ENCODE peak calls at places on chromosomes 2 and 18, in five cellular contexts. One of them, this sample, is unnamed.

GRCh38 chr18:46756559-46757201 is at the start of gene ST8SIA5:
- DNase-seq in activated CD8-positive, alpha-beta T cell treated with anti-CD3 and anti-CD28 coated beads for 36 hours: no peak
- DNase-seq in colonic mucosa: no peak
- DNase-seq in ascending aorta: no peak
- DNase-seq in A549: no peak
- DNase-seq in this sample: no peak

GRCh38 chr2:35973737-35974132 is 381.8 kb upstream of the CRIM1 start:
- DNase-seq in activated CD8-positive, alpha-beta T cell treated with anti-CD3 and anti-CD28 coated beads for 36 hours: no peak
- DNase-seq in colonic mucosa: no peak
- DNase-seq in ascending aorta: no peak
- DNase-seq in A549: no peak
- DNase-seq in this sample: no peak

GRCh38 chr2:123953848-123954247 is 71.2 kb upstream of the CNTNAP5 start:
- DNase-seq in activated CD8-positive, alpha-beta T cell treated with anti-CD3 and anti-CD28 coated beads for 36 hours: no peak
- DNase-seq in colonic mucosa: no peak
- DNase-seq in ascending aorta: no peak
- DNase-seq in A549: no peak
- DNase-seq in this sample: no peak

GRCh38 chr2:39379643-39380524 is 57.2 kb downstream of the MAP4K3 start:
- DNase-seq in activated CD8-positive, alpha-beta T cell treated with anti-CD3 and anti-CD28 coated beads for 36 hours: no peak
- DNase-seq in colonic mucosa: no peak
- DNase-seq in ascending aorta: no peak
- DNase-seq in A549: peak; percentile 71
- DNase-seq in this sample: no peak

GRCh38 chr2:3039188-3040065 is 338.2 kb downstream of the EIPR1 start:
- DNase-seq in activated CD8-positive, alpha-beta T cell treated with anti-CD3 and anti-CD28 coated beads for 36 hours: no peak
- DNase-seq in colonic mucosa: no peak
- DNase-seq in ascending aorta: no peak
- DNase-seq in A549: no peak
- DNase-seq in this sample: no peak

GRCh38 chr2:28074127-28074526 is 183.6 kb downstream of the BABAM2 start:
- DNase-seq in activated CD8-positive, alpha-beta T cell treated with anti-CD3 and anti-CD28 coated beads for 36 hours: no peak
- DNase-seq in colonic mucosa: no peak
- DNase-seq in ascending aorta: no peak
- DNase-seq in A549: no peak
- DNase-seq in this sample: no peak

GRCh38 chr2:119996148-119996547 is 16.7 kb upstream of the EPB41L5 start:
- DNase-seq in activated CD8-positive, alpha-beta T cell treated with anti-CD3 and anti-CD28 coated beads for 36 hours: no peak
- DNase-seq in colonic mucosa: no peak
- DNase-seq in ascending aorta: no peak
- DNase-seq in A549: no peak
- DNase-seq in this sample: no peak

GRCh38 chr2:201909961-201910361 is 103.6 kb downstream of the CDK15 start:
- DNase-seq in activated CD8-positive, alpha-beta T cell treated with anti-CD3 and anti-CD28 coated beads for 36 hours: peak; percentile 23
- DNase-seq in colonic mucosa: no peak
- DNase-seq in ascending aorta: no peak
- DNase-seq in A549: no peak
- DNase-seq in this sample: no peak

GRCh38 chr2:19349911-19350677 is 8.3 kb downstream of the OSR1 start:
- DNase-seq in activated CD8-positive, alpha-beta T cell treated with anti-CD3 and anti-CD28 coated beads for 36 hours: peak; percentile 70
- DNase-seq in colonic mucosa: peak; percentile 68
- DNase-seq in ascending aorta: no peak
- DNase-seq in A549: peak; percentile 58
- DNase-seq in this sample: no peak

GRCh38 chr2:217746741-217747287 is 256.0 kb downstream of the TNS1 start:
- DNase-seq in activated CD8-positive, alpha-beta T cell treated with anti-CD3 and anti-CD28 coated beads for 36 hours: no peak
- DNase-seq in colonic mucosa: no peak
- DNase-seq in ascending aorta: no peak
- DNase-seq in A549: no peak
- DNase-seq in this sample: no peak

GRCh38 chr2:238513346-238513745 is 86.6 kb downstream of the ASB1 start:
- DNase-seq in activated CD8-positive, alpha-beta T cell treated with anti-CD3 and anti-CD28 coated beads for 36 hours: peak; percentile 75
- DNase-seq in colonic mucosa: peak; percentile 30
- DNase-seq in ascending aorta: no peak
- DNase-seq in A549: peak; percentile 64
- DNase-seq in this sample: no peak

GRCh38 chr18:58578835-58579560 is 49.9 kb downstream of the ALPK2 start:
- DNase-seq in activated CD8-positive, alpha-beta T cell treated with anti-CD3 and anti-CD28 coated beads for 36 hours: peak; percentile 34
- DNase-seq in colonic mucosa: no peak
- DNase-seq in ascending aorta: no peak
- DNase-seq in A549: peak; percentile 77
- DNase-seq in this sample: no peak

GRCh38 chr2:219527076-219527394 is 12.8 kb downstream of the ASIC4 start:
- DNase-seq in activated CD8-positive, alpha-beta T cell treated with anti-CD3 and anti-CD28 coated beads for 36 hours: no peak
- DNase-seq in colonic mucosa: no peak
- DNase-seq in ascending aorta: no peak
- DNase-seq in A549: no peak
- DNase-seq in this sample: no peak

GRCh38 chr2:100274566-100275199 is 47.6 kb downstream of the LONRF2 start:
- DNase-seq in activated CD8-positive, alpha-beta T cell treated with anti-CD3 and anti-CD28 coated beads for 36 hours: no peak
- DNase-seq in colonic mucosa: no peak
- DNase-seq in ascending aorta: no peak
- DNase-seq in A549: no peak
- DNase-seq in this sample: no peak

GRCh38 chr18:25594351-25594750 is 242.4 kb upstream of the ZNF521 start:
- DNase-seq in activated CD8-positive, alpha-beta T cell treated with anti-CD3 and anti-CD28 coated beads for 36 hours: no peak
- DNase-seq in colonic mucosa: no peak
- DNase-seq in ascending aorta: no peak
- DNase-seq in A549: no peak
- DNase-seq in this sample: no peak

GRCh38 chr2:9644603-9645002 is 13.8 kb upstream of the YWHAQ start:
- DNase-seq in activated CD8-positive, alpha-beta T cell treated with anti-CD3 and anti-CD28 coated beads for 36 hours: no peak
- DNase-seq in colonic mucosa: no peak
- DNase-seq in ascending aorta: no peak
- DNase-seq in A549: no peak
- DNase-seq in this sample: no peak

GRCh38 chr2:129723277-129724020 is 256.0 kb upstream of the RAB6C start:
- DNase-seq in activated CD8-positive, alpha-beta T cell treated with anti-CD3 and anti-CD28 coated beads for 36 hours: no peak
- DNase-seq in colonic mucosa: no peak
- DNase-seq in ascending aorta: no peak
- DNase-seq in A549: no peak
- DNase-seq in this sample: no peak

GRCh38 chr2:226683926-226684562 is 115.6 kb downstream of the IRS1 start:
- DNase-seq in activated CD8-positive, alpha-beta T cell treated with anti-CD3 and anti-CD28 coated beads for 36 hours: no peak
- DNase-seq in colonic mucosa: no peak
- DNase-seq in ascending aorta: no peak
- DNase-seq in A549: no peak
- DNase-seq in this sample: no peak

GRCh38 chr2:157421964-157422363 is 21.9 kb downstream of the CYTIP start:
- DNase-seq in activated CD8-positive, alpha-beta T cell treated with anti-CD3 and anti-CD28 coated beads for 36 hours: no peak
- DNase-seq in colonic mucosa: no peak
- DNase-seq in ascending aorta: no peak
- DNase-seq in A549: no peak
- DNase-seq in this sample: no peak

GRCh38 chr18:37553633-37554398 is 11.8 kb downstream of the CELF4 start:
- DNase-seq in activated CD8-positive, alpha-beta T cell treated with anti-CD3 and anti-CD28 coated beads for 36 hours: no peak
- DNase-seq in colonic mucosa: no peak
- DNase-seq in ascending aorta: no peak
- DNase-seq in A549: no peak
- DNase-seq in this sample: no peak
- TF ChIP-seq CTCF in activated CD8-positive, alpha-beta T cell treated with anti-CD3 and anti-CD28 coated beads for 36 hours: no peak
- TF ChIP-seq CTCF in colonic mucosa: no peak
- TF ChIP-seq CTCF in ascending aorta: no peak
- TF ChIP-seq CTCF in A549: no peak
- TF ChIP-seq CTCF in this sample: no peak

DNA sequence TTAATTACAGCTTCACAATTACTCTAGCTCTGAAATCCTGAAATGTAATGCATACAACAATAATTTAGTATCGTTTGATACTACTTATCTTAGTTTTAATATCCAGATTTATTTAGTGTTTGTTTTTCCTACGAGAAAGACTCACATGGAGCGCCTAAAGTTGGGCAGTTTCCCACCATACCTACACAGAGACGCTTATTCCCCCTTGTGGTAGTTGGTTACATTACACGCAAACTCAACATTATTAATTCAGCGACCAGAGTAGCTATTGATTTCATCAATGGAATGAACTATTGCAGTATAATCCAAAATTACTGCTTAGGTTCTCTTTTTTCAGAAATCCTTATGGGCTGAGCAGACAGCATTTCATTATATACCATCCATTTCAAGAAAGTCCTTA is 164.0 kb upstream of the REG3G start:
- DNase-seq in activated CD8-positive, alpha-beta T cell treated with anti-CD3 and anti-CD28 coated beads for 36 hours: no peak
- DNase-seq in colonic mucosa: no peak
- DNase-seq in ascending aorta: no peak
- DNase-seq in A549: peak; percentile 29
- DNase-seq in this sample: no peak
- TF ChIP-seq CTCF in activated CD8-positive, alpha-beta T cell treated with anti-CD3 and anti-CD28 coated beads for 36 hours: peak; percentile 38
- TF ChIP-seq CTCF in colonic mucosa: no peak
- TF ChIP-seq CTCF in ascending aorta: no peak
- TF ChIP-seq CTCF in A549: peak; percentile 13
- TF ChIP-seq CTCF in this sample: peak; percentile 44

GRCh38 chr2:73926493-73927327 is at the start of gene DGUOK:
- DNase-seq in activated CD8-positive, alpha-beta T cell treated with anti-CD3 and anti-CD28 coated beads for 36 hours: peak; percentile 99
- DNase-seq in colonic mucosa: peak; percentile 99
- DNase-seq in ascending aorta: peak; percentile 96
- DNase-seq in A549: peak; percentile 100
- DNase-seq in this sample: peak; percentile 99
- TF ChIP-seq CTCF in activated CD8-positive, alpha-beta T cell treated with anti-CD3 and anti-CD28 coated beads for 36 hours: no peak
- TF ChIP-seq CTCF in colonic mucosa: no peak
- TF ChIP-seq CTCF in ascending aorta: no peak
- TF ChIP-seq CTCF in A549: no peak
- TF ChIP-seq CTCF in this sample: no peak

DNA sequence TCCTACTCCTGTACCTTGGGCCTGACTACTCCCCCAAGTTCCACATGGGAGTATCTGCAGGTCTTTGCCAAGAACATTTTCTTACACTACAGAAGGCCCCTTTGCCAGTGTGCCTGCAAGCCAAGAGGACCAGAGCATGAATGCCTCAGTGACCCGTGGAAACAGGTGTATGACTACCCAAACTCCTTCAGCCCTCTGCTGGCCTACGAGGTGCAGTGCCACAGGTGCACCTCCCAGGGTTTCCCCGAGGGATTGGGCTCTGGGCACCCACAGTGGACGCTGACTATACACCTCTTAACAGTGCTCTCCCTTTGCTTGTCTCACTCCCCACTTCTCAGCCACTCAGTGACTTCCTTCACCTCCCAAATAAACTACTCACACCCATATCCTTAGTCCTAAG is 91.4 kb downstream of the COL6A3 start:
- DNase-seq in activated CD8-positive, alpha-beta T cell treated with anti-CD3 and anti-CD28 coated beads for 36 hours: peak; percentile 39
- DNase-seq in colonic mucosa: no peak
- DNase-seq in ascending aorta: no peak
- DNase-seq in A549: peak; percentile 24
- DNase-seq in this sample: no peak
- TF ChIP-seq CTCF in activated CD8-positive, alpha-beta T cell treated with anti-CD3 and anti-CD28 coated beads for 36 hours: peak; percentile 36
- TF ChIP-seq CTCF in colonic mucosa: peak; percentile 38
- TF ChIP-seq CTCF in ascending aorta: no peak
- TF ChIP-seq CTCF in A549: peak; percentile 36
- TF ChIP-seq CTCF in this sample: peak; percentile 37

DNA sequence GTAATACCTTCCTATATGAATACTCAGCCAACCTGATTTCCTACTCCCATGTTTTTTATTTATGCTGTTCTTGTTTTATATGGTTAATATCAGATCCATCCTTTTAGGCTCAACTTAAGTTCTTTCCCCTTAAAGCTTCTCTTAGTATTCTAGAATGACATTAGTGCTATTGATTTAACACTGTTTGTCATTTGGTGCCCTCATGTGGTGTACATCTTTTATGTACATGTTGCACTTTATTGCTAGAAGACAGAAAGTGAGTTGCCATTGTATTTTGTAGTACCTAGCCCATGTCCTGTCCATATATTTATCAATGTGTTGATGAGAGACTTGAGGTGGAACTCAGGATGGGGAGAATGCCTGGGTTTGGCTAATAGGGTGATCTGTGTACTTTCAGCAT is 2.5 kb downstream of the HTRA2 start:
- DNase-seq in activated CD8-positive, alpha-beta T cell treated with anti-CD3 and anti-CD28 coated beads for 36 hours: no peak
- DNase-seq in colonic mucosa: no peak
- DNase-seq in ascending aorta: no peak
- DNase-seq in A549: peak; percentile 75
- DNase-seq in this sample: no peak
- TF ChIP-seq CTCF in activated CD8-positive, alpha-beta T cell treated with anti-CD3 and anti-CD28 coated beads for 36 hours: no peak
- TF ChIP-seq CTCF in colonic mucosa: peak; percentile 22
- TF ChIP-seq CTCF in ascending aorta: no peak
- TF ChIP-seq CTCF in A549: peak; percentile 70
- TF ChIP-seq CTCF in this sample: peak; percentile 28

GRCh38 chr2:20617081-20617575 is 33.8 kb downstream of the HS1BP3 start:
- DNase-seq in activated CD8-positive, alpha-beta T cell treated with anti-CD3 and anti-CD28 coated beads for 36 hours: no peak
- DNase-seq in colonic mucosa: peak; percentile 57
- DNase-seq in ascending aorta: peak; percentile 27
- DNase-seq in A549: no peak
- DNase-seq in this sample: no peak

GRCh38 chr2:20618468-20618885 is 32.4 kb downstream of the HS1BP3 start:
- DNase-seq in activated CD8-positive, alpha-beta T cell treated with anti-CD3 and anti-CD28 coated beads for 36 hours: no peak
- DNase-seq in colonic mucosa: no peak
- DNase-seq in ascending aorta: peak; percentile 65
- DNase-seq in A549: no peak
- DNase-seq in this sample: no peak

GRCh38 chr2:20618886-20619521 is 31.9 kb downstream of the HS1BP3 start:
- DNase-seq in activated CD8-positive, alpha-beta T cell treated with anti-CD3 and anti-CD28 coated beads for 36 hours: no peak
- DNase-seq in colonic mucosa: no peak
- DNase-seq in ascending aorta: peak; percentile 6
- DNase-seq in A549: no peak
- DNase-seq in this sample: no peak

GRCh38 chr2:20616341-20616871 is 34.5 kb downstream of the HS1BP3 start:
- DNase-seq in activated CD8-positive, alpha-beta T cell treated with anti-CD3 and anti-CD28 coated beads for 36 hours: no peak
- DNase-seq in colonic mucosa: no peak
- DNase-seq in ascending aorta: peak; percentile 7
- DNase-seq in A549: no peak
- DNase-seq in this sample: no peak

GRCh38 chr2:20617892-20618467 is 32.9 kb downstream of the HS1BP3 start:
- DNase-seq in activated CD8-positive, alpha-beta T cell treated with anti-CD3 and anti-CD28 coated beads for 36 hours: no peak
- DNase-seq in colonic mucosa: peak; percentile 87
- DNase-seq in ascending aorta: peak; percentile 94
- DNase-seq in A549: peak; percentile 95
- DNase-seq in this sample: peak; percentile 95
- TF ChIP-seq CTCF in activated CD8-positive, alpha-beta T cell treated with anti-CD3 and anti-CD28 coated beads for 36 hours: no peak
- TF ChIP-seq CTCF in colonic mucosa: peak; percentile 37
- TF ChIP-seq CTCF in ascending aorta: peak; percentile 76
- TF ChIP-seq CTCF in A549: no peak
- TF ChIP-seq CTCF in this sample: peak; percentile 42

GRCh38 chr2:127032601-127033000 is 74.4 kb downstream of the BIN1 start:
- DNase-seq in activated CD8-positive, alpha-beta T cell treated with anti-CD3 and anti-CD28 coated beads for 36 hours: no peak
- DNase-seq in colonic mucosa: no peak
- DNase-seq in ascending aorta: no peak
- DNase-seq in A549: no peak
- DNase-seq in this sample: no peak

GRCh38 chr2:127037456-127037855 is 69.5 kb downstream of the BIN1 start:
- DNase-seq in activated CD8-positive, alpha-beta T cell treated with anti-CD3 and anti-CD28 coated beads for 36 hours: no peak
- DNase-seq in colonic mucosa: no peak
- DNase-seq in ascending aorta: no peak
- DNase-seq in A549: no peak
- DNase-seq in this sample: no peak

GRCh38 chr2:127034056-127034455 is 72.9 kb downstream of the BIN1 start:
- DNase-seq in activated CD8-positive, alpha-beta T cell treated with anti-CD3 and anti-CD28 coated beads for 36 hours: no peak
- DNase-seq in colonic mucosa: no peak
- DNase-seq in ascending aorta: no peak
- DNase-seq in A549: no peak
- DNase-seq in this sample: no peak

GRCh38 chr2:127039387-127040031 is 67.4 kb downstream of the BIN1 start:
- DNase-seq in activated CD8-positive, alpha-beta T cell treated with anti-CD3 and anti-CD28 coated beads for 36 hours: peak; percentile 30
- DNase-seq in colonic mucosa: no peak
- DNase-seq in ascending aorta: no peak
- DNase-seq in A549: no peak
- DNase-seq in this sample: no peak

GRCh38 chr2:127035212-127035611 is 71.7 kb downstream of the BIN1 start:
- DNase-seq in activated CD8-positive, alpha-beta T cell treated with anti-CD3 and anti-CD28 coated beads for 36 hours: no peak
- DNase-seq in colonic mucosa: no peak
- DNase-seq in ascending aorta: no peak
- DNase-seq in A549: no peak
- DNase-seq in this sample: no peak
- TF ChIP-seq CTCF in activated CD8-positive, alpha-beta T cell treated with anti-CD3 and anti-CD28 coated beads for 36 hours: no peak
- TF ChIP-seq CTCF in colonic mucosa: no peak
- TF ChIP-seq CTCF in ascending aorta: no peak
- TF ChIP-seq CTCF in A549: no peak
- TF ChIP-seq CTCF in this sample: no peak

GRCh38 chr2:43105586-43106562 is 120.5 kb downstream of the ZFP36L2 start:
- DNase-seq in activated CD8-positive, alpha-beta T cell treated with anti-CD3 and anti-CD28 coated beads for 36 hours: no peak
- DNase-seq in colonic mucosa: peak; percentile 67
- DNase-seq in ascending aorta: no peak
- DNase-seq in A549: peak; percentile 45
- DNase-seq in this sample: peak; percentile 77
- TF ChIP-seq CTCF in activated CD8-positive, alpha-beta T cell treated with anti-CD3 and anti-CD28 coated beads for 36 hours: no peak
- TF ChIP-seq CTCF in colonic mucosa: no peak
- TF ChIP-seq CTCF in ascending aorta: peak; percentile 5
- TF ChIP-seq CTCF in A549: no peak
- TF ChIP-seq CTCF in this sample: peak; percentile 67

This sample was measured in CD14-positive monocyte.